ENCODE peak calls at places on chromosomes 13 and 19, in eight cellular contexts. Z is CD4-positive, alpha-beta T cell; F is hepatocyte; S is BE2C; P is left lung; O is pancreas; X is SK-N-SH; Y is Peyer's patch. W is an unnamed sample. For H3K27me3, the result is how much of the 10 kb centered on the place peaks cover.

GRCh38 chr13:20566424-20566916 is 487 bp upstream of the IFT88 start:
- DNase-seq in X (no peak), Z (peak), P (no peak), O (no peak), S (no peak), Y (peak), F (peak), W (peak)

GRCh38 chr19:36257512-36257876 is 42.6 kb downstream of the ZNF146 start:
- DNase-seq in P (no peak), F (no peak), Y (no peak), Z (no peak), S (peak), X (peak), O (no peak), W (no peak)

GRCh38 chr13:91744284-91744683 is 345.9 kb downstream of the GPC5 start:
- DNase-seq in O (no peak), Z (no peak), P (no peak), X (no peak), F (no peak), S (no peak), Y (no peak), W (no peak)

GRCh38 chr13:28429685-28430290 is 65.1 kb downstream of the FLT1 start:
- DNase-seq in X (no peak), F (no peak), O (no peak), Z (no peak), S (no peak), Y (no peak), P (no peak), W (no peak)

GRCh38 chr19:48754950-48755645 is at the start of gene FGF21:
- DNase-seq in Z (no peak), S (no peak), P (no peak), O (no peak), Y (no peak), X (no peak), F (no peak), W (no peak)

GRCh38 chr19:588093-588742 is 1.5 kb upstream of the HCN2 start:
- DNase-seq in Z (peak), P (peak), X (peak), Y (peak), S (peak), F (peak), O (peak), W (no peak)

GRCh38 chr13:64154514-64154913 is 2738.9 kb upstream of the PCDH20 start:
- DNase-seq in P (no peak), O (no peak), Y (no peak), S (no peak), F (no peak), X (peak), Z (no peak), W (peak)

GRCh38 chr19:41233748-41234240 is 14.8 kb downstream of the AXL start:
- DNase-seq in F (no peak), O (peak), Y (no peak), Z (no peak), X (no peak), S (no peak), P (peak), W (no peak)

GRCh38 chr13:52782486-52783448 is 43.1 kb upstream of the CNMD start:
- DNase-seq in S (no peak), P (no peak), X (no peak), Z (no peak), F (no peak), Y (no peak), O (no peak), W (no peak)

GRCh38 chr19:13610042-13610691 is 103.9 kb upstream of the CACNA1A start:
- DNase-seq in S (no peak), P (no peak), Y (peak), X (no peak), Z (no peak), F (peak), O (no peak), W (no peak)
- TF ChIP-seq CTCF in S (peak), P (no peak), Y (peak), X (no peak), Z (no peak), F (peak), O (no peak), W (peak)

GRCh38 chr13:113785051-113786010 is 26.3 kb downstream of the TMEM255B start:
- DNase-seq in F (no peak), O (no peak), P (no peak), Z (no peak), S (no peak), X (no peak), Y (peak), W (peak)
- H3K27me3 ChIP-seq in F (under half), O (under half), P (under half), Z (under half), S (under half), X (under half), Y (under half), W (under half)

GRCh38 chr13:29449726-29450125 is 145.8 kb downstream of the SLC7A1 start:
- DNase-seq in F (no peak), Z (no peak), X (no peak), Y (no peak), P (no peak), O (no peak), S (no peak), W (no peak)
- TF ChIP-seq CTCF in F (no peak), Z (no peak), X (no peak), Y (no peak), P (no peak), O (no peak), S (no peak), W (no peak)

DNA sequence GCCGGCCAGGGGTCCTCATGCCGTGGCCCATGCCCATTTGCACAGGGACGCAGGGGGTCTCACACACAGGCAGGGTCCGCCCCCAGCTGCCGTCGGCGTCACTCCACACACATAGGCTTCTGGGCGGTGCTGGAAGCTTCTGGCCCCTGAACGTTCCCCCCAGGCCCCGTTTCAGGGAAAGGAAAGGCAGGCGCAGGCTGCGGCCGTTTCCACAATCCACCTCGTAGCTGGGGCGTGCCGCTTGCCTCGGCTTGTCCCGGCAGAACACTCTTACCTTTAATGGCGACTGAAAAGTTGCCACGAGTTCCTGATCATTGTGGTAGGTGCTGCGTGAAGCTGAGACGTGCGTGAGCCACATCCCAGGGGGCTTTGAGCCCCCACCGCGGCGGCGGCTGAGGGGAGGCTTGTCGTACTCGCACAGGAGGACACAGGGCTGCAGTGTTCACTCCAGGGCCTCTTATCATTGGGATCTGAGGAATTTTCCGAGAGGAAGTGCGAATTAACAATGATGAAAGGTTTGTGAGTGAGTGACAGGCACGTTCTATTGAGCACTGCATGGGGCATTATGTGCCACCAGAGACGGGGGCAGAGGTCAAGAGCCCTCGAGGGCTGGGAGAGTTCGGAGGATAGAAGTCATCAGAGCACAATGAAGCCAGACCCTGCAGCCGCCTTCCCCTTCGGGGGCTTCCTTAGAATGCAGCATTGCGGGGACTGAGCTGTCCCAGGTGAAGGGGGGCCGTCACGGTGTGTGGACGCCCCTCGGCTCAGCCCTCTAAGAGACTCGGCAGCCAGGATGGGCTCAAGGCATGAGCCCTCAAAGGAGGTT is 53.6 kb downstream of the MCF2L start:
- DNase-seq in F (peak), X (no peak), O (no peak), P (no peak), Y (no peak), Z (no peak), S (no peak), W (peak)
- H3K27me3 ChIP-seq in F (under half), X (under half), O (under half), P (under half), Y (under half), Z (under half), S (under half), W (under half)

GRCh38 chr19:43625918-43626579 is 6.6 kb upstream of the ZNF428 start:
- DNase-seq in X (peak), O (no peak), Z (no peak), F (no peak), P (no peak), Y (no peak), S (peak), W (no peak)
- TF ChIP-seq CTCF in X (no peak), O (no peak), Z (no peak), F (no peak), P (no peak), Y (no peak), S (peak), W (no peak)

GRCh38 chr13:49000247-49000646 is 24.5 kb downstream of the FNDC3A start:
- DNase-seq in P (no peak), O (no peak), F (no peak), Y (no peak), S (no peak), Z (no peak), X (no peak), W (no peak)
- H3K27me3 ChIP-seq in P (under half), O (under half), F (under half), Y (under half), S (under half), Z (under half), X (under half), W (under half)

DNA sequence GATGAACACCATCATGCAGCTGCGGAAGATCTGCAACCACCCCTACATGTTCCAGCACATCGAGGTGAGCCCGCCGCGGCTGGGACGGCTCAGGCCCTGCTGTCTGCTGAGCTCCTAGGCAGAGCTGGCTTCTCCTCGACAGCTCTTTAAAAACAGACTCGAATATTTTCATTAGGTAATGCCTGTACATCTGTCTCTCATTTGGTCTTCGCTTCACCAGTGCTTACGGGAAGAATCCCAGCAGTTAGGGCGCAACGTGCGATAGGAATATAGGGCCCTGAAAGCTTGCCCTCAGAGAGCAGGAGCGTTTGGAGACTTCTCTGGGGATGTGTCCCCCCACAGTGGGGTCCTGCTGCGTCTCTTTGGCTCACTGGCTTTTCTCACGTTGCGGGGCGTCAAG is 63.8 kb upstream of the LDLR start:
- DNase-seq in P (no peak), S (no peak), Z (no peak), X (no peak), Y (no peak), F (no peak), O (no peak), W (no peak)
- TF ChIP-seq CTCF in P (no peak), S (no peak), Z (no peak), X (no peak), Y (no peak), F (no peak), O (no peak), W (no peak)

W was measured in foreskin keratinocyte.